ENCODE peak calls at places on chromosomes 6 and 20, in ten cellular contexts. One of them, this sample, is unnamed.

GRCh38 chr20:44720617-44720993 is 5.4 kb downstream of the CCN5 start:
- DNase-seq in neuronal stem cell: no peak
- DNase-seq in A549: peak; percentile 97
- DNase-seq in SK-N-MC: no peak
- DNase-seq in pancreas: no peak
- DNase-seq in CD8-positive, alpha-beta memory T cell: no peak
- DNase-seq in uterus: no peak
- DNase-seq in sigmoid colon: no peak
- DNase-seq in aorta: peak; percentile 68
- DNase-seq in ovary: no peak
- DNase-seq in this sample: no peak

GRCh38 chr6:149867876-149868640 is 3.9 kb upstream of the LRP11 start:
- DNase-seq in ovary: no peak
- DNase-seq in sigmoid colon: no peak
- DNase-seq in SK-N-MC: no peak
- DNase-seq in aorta: no peak
- DNase-seq in CD8-positive, alpha-beta memory T cell: no peak
- DNase-seq in pancreas: no peak
- DNase-seq in neuronal stem cell: no peak
- DNase-seq in A549: no peak
- DNase-seq in uterus: no peak
- DNase-seq in this sample: no peak

GRCh38 chr6:44395501-44395900 is 8.0 kb downstream of the CDC5L start:
- DNase-seq in ovary: no peak
- DNase-seq in sigmoid colon: no peak
- DNase-seq in CD8-positive, alpha-beta memory T cell: no peak
- DNase-seq in aorta: no peak
- DNase-seq in uterus: no peak
- DNase-seq in pancreas: no peak
- DNase-seq in neuronal stem cell: no peak
- DNase-seq in SK-N-MC: no peak
- DNase-seq in A549: no peak
- DNase-seq in this sample: no peak

GRCh38 chr20:38249536-38250310 is 10.8 kb downstream of the KIAA1755 start:
- DNase-seq in uterus: no peak
- DNase-seq in sigmoid colon: peak; percentile 60
- DNase-seq in pancreas: no peak
- DNase-seq in SK-N-MC: no peak
- DNase-seq in aorta: no peak
- DNase-seq in neuronal stem cell: no peak
- DNase-seq in ovary: no peak
- DNase-seq in CD8-positive, alpha-beta memory T cell: no peak
- DNase-seq in A549: no peak
- DNase-seq in this sample: no peak

GRCh38 chr6:117495873-117496272 is 13.4 kb downstream of the DCBLD1 start:
- DNase-seq in neuronal stem cell: no peak
- DNase-seq in aorta: no peak
- DNase-seq in sigmoid colon: no peak
- DNase-seq in pancreas: no peak
- DNase-seq in A549: no peak
- DNase-seq in CD8-positive, alpha-beta memory T cell: no peak
- DNase-seq in ovary: no peak
- DNase-seq in SK-N-MC: no peak
- DNase-seq in uterus: no peak
- DNase-seq in this sample: no peak

GRCh38 chr6:1554241-1554880 is 55.4 kb upstream of the FOXC1 start:
- DNase-seq in A549: no peak
- DNase-seq in CD8-positive, alpha-beta memory T cell: no peak
- DNase-seq in ovary: no peak
- DNase-seq in pancreas: no peak
- DNase-seq in aorta: no peak
- DNase-seq in neuronal stem cell: no peak
- DNase-seq in SK-N-MC: no peak
- DNase-seq in sigmoid colon: no peak
- DNase-seq in uterus: no peak
- DNase-seq in this sample: no peak

GRCh38 chr6:166382500-166382932 is 224 bp downstream of the MPC1 start:
- DNase-seq in CD8-positive, alpha-beta memory T cell: no peak
- DNase-seq in uterus: no peak
- DNase-seq in pancreas: no peak
- DNase-seq in A549: no peak
- DNase-seq in ovary: no peak
- DNase-seq in sigmoid colon: peak; percentile 70
- DNase-seq in SK-N-MC: no peak
- DNase-seq in aorta: no peak
- DNase-seq in neuronal stem cell: no peak
- DNase-seq in this sample: peak; percentile 39

GRCh38 chr6:26392932-26393636 is 9.0 kb upstream of the BTN3A1 start:
- DNase-seq in pancreas: no peak
- DNase-seq in aorta: no peak
- DNase-seq in neuronal stem cell: no peak
- DNase-seq in uterus: no peak
- DNase-seq in ovary: no peak
- DNase-seq in CD8-positive, alpha-beta memory T cell: no peak
- DNase-seq in sigmoid colon: no peak
- DNase-seq in A549: no peak
- DNase-seq in SK-N-MC: no peak
- DNase-seq in this sample: no peak

GRCh38 chr6:73832313-73832712 is 136.3 kb downstream of the CD109 start:
- DNase-seq in sigmoid colon: no peak
- DNase-seq in SK-N-MC: no peak
- DNase-seq in ovary: no peak
- DNase-seq in CD8-positive, alpha-beta memory T cell: no peak
- DNase-seq in A549: no peak
- DNase-seq in neuronal stem cell: no peak
- DNase-seq in pancreas: no peak
- DNase-seq in aorta: no peak
- DNase-seq in uterus: no peak
- DNase-seq in this sample: no peak

GRCh38 chr6:105389543-105389942 is 13.3 kb downstream of the PREP start:
- DNase-seq in CD8-positive, alpha-beta memory T cell: no peak
- DNase-seq in sigmoid colon: no peak
- DNase-seq in uterus: no peak
- DNase-seq in SK-N-MC: no peak
- DNase-seq in pancreas: no peak
- DNase-seq in A549: no peak
- DNase-seq in aorta: no peak
- DNase-seq in neuronal stem cell: no peak
- DNase-seq in ovary: no peak
- DNase-seq in this sample: no peak

GRCh38 chr6:13908955-13909381 is 15.8 kb upstream of the RNF182 start:
- DNase-seq in uterus: peak; percentile 42
- DNase-seq in pancreas: peak; percentile 44
- DNase-seq in A549: peak; percentile 58
- DNase-seq in ovary: no peak
- DNase-seq in neuronal stem cell: peak; percentile 55
- DNase-seq in SK-N-MC: peak; percentile 88
- DNase-seq in sigmoid colon: peak; percentile 71
- DNase-seq in CD8-positive, alpha-beta memory T cell: peak; percentile 36
- DNase-seq in aorta: peak; percentile 46
- DNase-seq in this sample: peak; percentile 30

GRCh38 chr20:41509801-41510200 is 108.4 kb downstream of the CHD6 start:
- DNase-seq in sigmoid colon: peak; percentile 90
- DNase-seq in A549: no peak
- DNase-seq in SK-N-MC: no peak
- DNase-seq in aorta: peak; percentile 65
- DNase-seq in CD8-positive, alpha-beta memory T cell: no peak
- DNase-seq in ovary: no peak
- DNase-seq in pancreas: no peak
- DNase-seq in neuronal stem cell: no peak
- DNase-seq in uterus: no peak
- DNase-seq in this sample: no peak

GRCh38 chr6:142669701-142670351 is 275.1 kb downstream of the HIVEP2 start:
- DNase-seq in sigmoid colon: no peak
- DNase-seq in uterus: no peak
- DNase-seq in neuronal stem cell: no peak
- DNase-seq in ovary: no peak
- DNase-seq in aorta: no peak
- DNase-seq in pancreas: no peak
- DNase-seq in SK-N-MC: no peak
- DNase-seq in A549: no peak
- DNase-seq in CD8-positive, alpha-beta memory T cell: no peak
- DNase-seq in this sample: no peak
- H3K4me3 ChIP-seq in sigmoid colon: no peak overlapping the region
- H3K4me3 ChIP-seq in uterus: no peak overlapping the region
- H3K4me3 ChIP-seq in neuronal stem cell: no peak overlapping the region
- H3K4me3 ChIP-seq in ovary: no peak overlapping the region
- H3K4me3 ChIP-seq in aorta: no peak overlapping the region
- H3K4me3 ChIP-seq in pancreas: no peak overlapping the region
- H3K4me3 ChIP-seq in SK-N-MC: no peak overlapping the region
- H3K4me3 ChIP-seq in A549: no peak overlapping the region
- H3K4me3 ChIP-seq in CD8-positive, alpha-beta memory T cell: no peak overlapping the region
- H3K4me3 ChIP-seq in this sample: no peak overlapping the region

GRCh38 chr20:31476313-31476623 is 1.2 kb downstream of the REM1 start:
- DNase-seq in CD8-positive, alpha-beta memory T cell: no peak
- DNase-seq in A549: no peak
- DNase-seq in SK-N-MC: no peak
- DNase-seq in uterus: no peak
- DNase-seq in neuronal stem cell: no peak
- DNase-seq in pancreas: no peak
- DNase-seq in aorta: no peak
- DNase-seq in sigmoid colon: no peak
- DNase-seq in ovary: no peak
- DNase-seq in this sample: no peak
- H3K9me3 ChIP-seq in CD8-positive, alpha-beta memory T cell: no peaks in the 10 kb centered on the region
- H3K9me3 ChIP-seq in A549: no peaks in the 10 kb centered on the region
- H3K9me3 ChIP-seq in SK-N-MC: no peaks in the 10 kb centered on the region
- H3K9me3 ChIP-seq in uterus: no peaks in the 10 kb centered on the region
- H3K9me3 ChIP-seq in neuronal stem cell: no peaks in the 10 kb centered on the region
- H3K9me3 ChIP-seq in pancreas: no peaks in the 10 kb centered on the region
- H3K9me3 ChIP-seq in aorta: no peaks in the 10 kb centered on the region
- H3K9me3 ChIP-seq in sigmoid colon: no peaks in the 10 kb centered on the region
- H3K9me3 ChIP-seq in ovary: no peaks in the 10 kb centered on the region
- H3K9me3 ChIP-seq in this sample: no peaks in the 10 kb centered on the region

DNA sequence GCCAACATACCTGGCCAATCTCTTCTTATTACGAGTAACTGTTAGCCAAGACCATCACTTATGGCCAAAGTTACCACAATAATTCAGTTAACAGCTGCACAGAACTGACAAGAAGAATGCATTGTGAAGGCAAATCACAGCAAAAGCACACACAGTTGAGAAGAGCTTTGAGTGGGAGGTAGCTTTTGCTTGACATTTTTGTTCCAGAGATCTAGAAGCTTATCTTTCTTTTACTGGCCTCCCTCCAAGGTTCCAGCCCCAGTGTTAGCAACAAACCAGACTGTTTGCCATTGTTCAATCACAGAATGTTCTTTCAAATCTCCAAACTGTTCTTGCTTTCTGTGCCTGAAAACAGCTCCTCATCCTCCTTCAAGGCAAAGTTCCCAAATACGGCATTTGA is 35.9 kb upstream of the IRAK1BP1 start:
- DNase-seq in sigmoid colon: no peak
- DNase-seq in ovary: no peak
- DNase-seq in A549: no peak
- DNase-seq in aorta: no peak
- DNase-seq in pancreas: peak; percentile 30
- DNase-seq in uterus: peak; percentile 34
- DNase-seq in neuronal stem cell: no peak
- DNase-seq in SK-N-MC: no peak
- DNase-seq in CD8-positive, alpha-beta memory T cell: no peak
- DNase-seq in this sample: no peak
- H3K27ac ChIP-seq in sigmoid colon: no peak overlapping the region
- H3K27ac ChIP-seq in ovary: no peak overlapping the region
- H3K27ac ChIP-seq in A549: no peak overlapping the region
- H3K27ac ChIP-seq in aorta: no peak overlapping the region
- H3K27ac ChIP-seq in pancreas: no peak overlapping the region
- H3K27ac ChIP-seq in uterus: no peak overlapping the region
- H3K27ac ChIP-seq in neuronal stem cell: peak overlapping the region; percentile 47
- H3K27ac ChIP-seq in SK-N-MC: no peak overlapping the region
- H3K27ac ChIP-seq in CD8-positive, alpha-beta memory T cell: no peak overlapping the region
- H3K27ac ChIP-seq in this sample: no peak overlapping the region

GRCh38 chr6:101392561-101393230 is 812 bp upstream of the GRIK2 start:
- DNase-seq in neuronal stem cell: no peak
- DNase-seq in CD8-positive, alpha-beta memory T cell: no peak
- DNase-seq in A549: no peak
- DNase-seq in aorta: no peak
- DNase-seq in SK-N-MC: no peak
- DNase-seq in sigmoid colon: no peak
- DNase-seq in ovary: no peak
- DNase-seq in uterus: no peak
- DNase-seq in pancreas: no peak
- DNase-seq in this sample: no peak

GRCh38 chr6:101396552-101397173 is 3.2 kb downstream of the GRIK2 start:
- DNase-seq in neuronal stem cell: peak; percentile 82
- DNase-seq in ovary: peak; percentile 39
- DNase-seq in A549: peak; percentile 34
- DNase-seq in SK-N-MC: no peak
- DNase-seq in CD8-positive, alpha-beta memory T cell: no peak
- DNase-seq in pancreas: peak; percentile 68
- DNase-seq in aorta: peak; percentile 59
- DNase-seq in uterus: no peak
- DNase-seq in sigmoid colon: no peak
- DNase-seq in this sample: no peak

GRCh38 chr6:101395345-101395744 is 1.8 kb downstream of the GRIK2 start:
- DNase-seq in sigmoid colon: no peak
- DNase-seq in pancreas: no peak
- DNase-seq in neuronal stem cell: no peak
- DNase-seq in aorta: no peak
- DNase-seq in SK-N-MC: no peak
- DNase-seq in ovary: no peak
- DNase-seq in CD8-positive, alpha-beta memory T cell: no peak
- DNase-seq in uterus: no peak
- DNase-seq in A549: no peak
- DNase-seq in this sample: no peak

GRCh38 chr6:101393291-101394251 is at the start of gene GRIK2:
- DNase-seq in sigmoid colon: no peak
- DNase-seq in A549: no peak
- DNase-seq in neuronal stem cell: peak; percentile 54
- DNase-seq in pancreas: peak; percentile 46
- DNase-seq in CD8-positive, alpha-beta memory T cell: no peak
- DNase-seq in ovary: no peak
- DNase-seq in uterus: no peak
- DNase-seq in aorta: no peak
- DNase-seq in SK-N-MC: no peak
- DNase-seq in this sample: no peak

DNA sequence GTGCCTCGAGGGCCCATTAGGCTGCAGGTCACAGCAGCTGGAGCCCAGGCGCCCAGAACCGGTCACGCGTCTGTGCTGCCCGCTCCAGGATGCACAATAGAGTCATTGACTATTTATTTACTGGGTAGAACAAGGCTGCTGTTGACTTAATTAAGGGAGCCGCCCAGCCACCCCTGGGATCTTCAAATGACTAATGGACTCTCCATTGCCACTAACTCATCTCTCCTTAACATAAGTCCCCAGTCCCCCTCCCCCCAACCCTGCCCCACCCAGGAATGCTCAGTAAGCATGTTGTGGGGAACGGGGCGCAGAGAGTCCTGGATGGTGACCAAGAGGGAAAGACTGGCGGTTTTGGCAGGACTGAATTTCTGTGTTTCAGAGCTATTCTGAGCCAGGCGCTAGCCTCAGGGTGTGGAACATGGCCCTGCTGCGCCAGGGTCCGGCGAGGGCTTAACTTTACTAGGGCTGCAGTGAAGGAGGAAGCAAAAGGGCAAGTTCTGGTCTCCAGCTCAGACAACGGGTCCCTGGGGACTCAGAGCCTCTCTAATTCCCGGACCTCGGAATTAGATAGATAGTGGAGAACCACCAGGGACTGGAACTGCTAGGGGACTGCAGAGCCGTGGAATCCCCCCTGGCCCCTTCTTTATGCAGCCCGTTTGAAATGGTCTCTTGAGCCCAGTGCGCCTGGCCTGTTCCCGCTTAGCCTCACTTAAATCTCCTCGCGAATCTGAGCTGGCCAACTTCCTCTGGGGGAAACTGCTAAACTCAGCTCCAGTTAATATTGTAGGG is 1.5 kb upstream of the GRIK2 start:
- DNase-seq in pancreas: no peak
- DNase-seq in aorta: no peak
- DNase-seq in A549: no peak
- DNase-seq in ovary: no peak
- DNase-seq in uterus: no peak
- DNase-seq in neuronal stem cell: no peak
- DNase-seq in CD8-positive, alpha-beta memory T cell: no peak
- DNase-seq in sigmoid colon: no peak
- DNase-seq in SK-N-MC: no peak
- DNase-seq in this sample: no peak
- H3K4me3 ChIP-seq in pancreas: no peak overlapping the region
- H3K4me3 ChIP-seq in aorta: no peak overlapping the region
- H3K4me3 ChIP-seq in A549: no peak overlapping the region
- H3K4me3 ChIP-seq in ovary: no peak overlapping the region
- H3K4me3 ChIP-seq in uterus: no peak overlapping the region
- H3K4me3 ChIP-seq in neuronal stem cell: peak overlapping the region; percentile 83
- H3K4me3 ChIP-seq in CD8-positive, alpha-beta memory T cell: no peak overlapping the region
- H3K4me3 ChIP-seq in sigmoid colon: peak overlapping the region; percentile 38
- H3K4me3 ChIP-seq in SK-N-MC: no peak overlapping the region
- H3K4me3 ChIP-seq in this sample: no peak overlapping the region